ENCODE peak calls at places on chromosomes 1 and 21, in five cellular contexts. L is CD8-positive, alpha-beta T cell; Q is upper lobe of right lung; N is ovary; W is brain microvascular endothelial cell. Y is an unnamed sample.
A peak's percentile ranks its signal among the peaks of the same experiment; 100 is the strongest.

GRCh38 chr1:19762175-19762779 is 37.4 kb downstream of the TMCO4 start:
- DNase-seq in L (no peak), Q (peak; percentile 62), N (peak; percentile 58), W (peak; percentile 31), Y (no peak)

GRCh38 chr1:186974774-186975181 is 146.0 kb downstream of the PLA2G4A start:
- DNase-seq in L (no peak), Q (no peak), N (no peak), W (peak; percentile 87), Y (no peak)

GRCh38 chr1:101548376-101548775 is 311.6 kb downstream of the S1PR1 start:
- DNase-seq in L (no peak), Q (no peak), N (no peak), W (no peak), Y (no peak)

GRCh38 chr1:41721039-41721438 is 197.7 kb downstream of the HIVEP3 start:
- DNase-seq in L (no peak), Q (no peak), N (no peak), W (no peak), Y (no peak)

GRCh38 chr1:52204696-52205095 is 62.8 kb downstream of the ZFYVE9 start:
- DNase-seq in L (no peak), Q (no peak), N (no peak), W (no peak), Y (no peak)

GRCh38 chr1:232630047-232630893 is at the start of gene SIPA1L2:
- DNase-seq in L (peak; percentile 76), Q (peak; percentile 97), N (peak; percentile 97), W (peak; percentile 71), Y (no peak)

GRCh38 chr1:175155936-175156335 is 36.6 kb downstream of the KIAA0040 start:
- DNase-seq in L (no peak), Q (no peak), N (no peak), W (no peak), Y (no peak)

GRCh38 chr1:151058682-151059341 is 610 bp downstream of the CDC42SE1 start:
- DNase-seq in L (no peak), Q (peak; percentile 91), N (peak; percentile 58), W (no peak), Y (no peak)

GRCh38 chr1:42941640-42942330 is 16.9 kb downstream of the SLC2A1 start:
- DNase-seq in L (no peak), Q (peak; percentile 88), N (no peak), W (peak; percentile 65), Y (no peak)

GRCh38 chr1:109783436-109783835 is 19.7 kb upstream of the EPS8L3 start:
- DNase-seq in L (no peak), Q (no peak), N (peak; percentile 35), W (peak; percentile 48), Y (no peak)

GRCh38 chr21:15631342-15631741 is 98.4 kb upstream of the USP25 start:
- DNase-seq in L (no peak), Q (no peak), N (no peak), W (peak; percentile 55), Y (no peak)

GRCh38 chr1:201702936-201703335 is 126.0 kb upstream of the IPO9 start:
- DNase-seq in L (no peak), Q (no peak), N (no peak), W (no peak), Y (no peak)

GRCh38 chr1:226605573-226605950 is 57.0 kb downstream of the STUM start:
- DNase-seq in L (no peak), Q (no peak), N (peak; percentile 31), W (no peak), Y (no peak)

GRCh38 chr1:43708006-43708412 is 673 bp downstream of the ST3GAL3 start:
- DNase-seq in L (no peak), Q (no peak), N (no peak), W (peak; percentile 33), Y (no peak)

GRCh38 chr1:205261946-205262668 is 34.4 kb downstream of the TMCC2 start:
- DNase-seq in L (no peak), Q (no peak), N (no peak), W (peak; percentile 62), Y (no peak)

GRCh38 chr1:244210884-244211558 is 159.9 kb downstream of the ZBTB18 start:
- DNase-seq in L (no peak), Q (no peak), N (no peak), W (no peak), Y (peak; percentile 64)

GRCh38 chr1:20530261-20530660 is 22.1 kb upstream of the FAM43B start:
- DNase-seq in L (no peak), Q (no peak), N (no peak), W (no peak), Y (no peak)

GRCh38 chr1:20322825-20323612 is 32.3 kb downstream of the VWA5B1 start:
- DNase-seq in L (peak; percentile 36), Q (peak; percentile 52), N (no peak), W (peak; percentile 77), Y (no peak)

GRCh38 chr1:200896571-200897187 is 2.0 kb downstream of the INAVA start:
- DNase-seq in L (no peak), Q (peak; percentile 86), N (no peak), W (no peak), Y (no peak)

GRCh38 chr1:203288351-203288894 is 16.9 kb upstream of the BTG2 start:
- DNase-seq in L (no peak), Q (no peak), N (no peak), W (no peak), Y (no peak)

GRCh38 chr1:165910764-165911421 is 83.5 kb downstream of the UCK2 start:
- DNase-seq in L (no peak), Q (peak; percentile 69), N (peak; percentile 87), W (no peak), Y (no peak)

GRCh38 chr1:152741656-152742055 is 16.2 kb upstream of the KPRP start:
- DNase-seq in L (no peak), Q (no peak), N (no peak), W (no peak), Y (no peak)

GRCh38 chr1:6386371-6386949 is 7.1 kb downstream of the ACOT7 start:
- DNase-seq in L (no peak), Q (no peak), N (no peak), W (no peak), Y (no peak)

GRCh38 chr1:154220970-154221814 is 437 bp downstream of the UBAP2L start:
- DNase-seq in L (peak; percentile 85), Q (peak; percentile 85), N (peak; percentile 79), W (no peak), Y (no peak)

GRCh38 chr1:23810818-23811420 is 10.4 kb upstream of the GALE start:
- DNase-seq in L (peak; percentile 64), Q (no peak), N (no peak), W (no peak), Y (no peak)

GRCh38 chr21:42234464-42235241 is 15.7 kb downstream of the ABCG1 start:
- DNase-seq in L (peak; percentile 89), Q (peak; percentile 88), N (peak; percentile 78), W (peak; percentile 24), Y (no peak)

GRCh38 chr1:40980068-40980452 is 564 bp downstream of the CTPS1 start:
- DNase-seq in L (no peak), Q (no peak), N (no peak), W (no peak), Y (no peak)

GRCh38 chr1:176612791-176613190 is 149.8 kb downstream of the PAPPA2 start:
- DNase-seq in L (no peak), Q (no peak), N (no peak), W (no peak), Y (no peak)

GRCh38 chr21:18155508-18156193 is 89.0 kb upstream of the CHODL start:
- DNase-seq in L (no peak), Q (no peak), N (no peak), W (peak; percentile 6), Y (no peak)

GRCh38 chr21:43287974-43288755 is 119.4 kb downstream of the CRYAA start:
- DNase-seq in L (no peak), Q (peak; percentile 67), N (peak; percentile 21), W (peak; percentile 7), Y (no peak)

GRCh38 chr21:43289966-43290365 is 121.2 kb downstream of the CRYAA start:
- DNase-seq in L (no peak), Q (no peak), N (peak; percentile 21), W (no peak), Y (no peak)

GRCh38 chr21:43289442-43289841 is 120.6 kb downstream of the CRYAA start:
- DNase-seq in L (no peak), Q (peak; percentile 23), N (peak; percentile 7), W (no peak), Y (no peak)

GRCh38 chr21:43286196-43286595 is 117.4 kb downstream of the CRYAA start:
- DNase-seq in L (no peak), Q (no peak), N (peak; percentile 6), W (no peak), Y (no peak)

DNA sequence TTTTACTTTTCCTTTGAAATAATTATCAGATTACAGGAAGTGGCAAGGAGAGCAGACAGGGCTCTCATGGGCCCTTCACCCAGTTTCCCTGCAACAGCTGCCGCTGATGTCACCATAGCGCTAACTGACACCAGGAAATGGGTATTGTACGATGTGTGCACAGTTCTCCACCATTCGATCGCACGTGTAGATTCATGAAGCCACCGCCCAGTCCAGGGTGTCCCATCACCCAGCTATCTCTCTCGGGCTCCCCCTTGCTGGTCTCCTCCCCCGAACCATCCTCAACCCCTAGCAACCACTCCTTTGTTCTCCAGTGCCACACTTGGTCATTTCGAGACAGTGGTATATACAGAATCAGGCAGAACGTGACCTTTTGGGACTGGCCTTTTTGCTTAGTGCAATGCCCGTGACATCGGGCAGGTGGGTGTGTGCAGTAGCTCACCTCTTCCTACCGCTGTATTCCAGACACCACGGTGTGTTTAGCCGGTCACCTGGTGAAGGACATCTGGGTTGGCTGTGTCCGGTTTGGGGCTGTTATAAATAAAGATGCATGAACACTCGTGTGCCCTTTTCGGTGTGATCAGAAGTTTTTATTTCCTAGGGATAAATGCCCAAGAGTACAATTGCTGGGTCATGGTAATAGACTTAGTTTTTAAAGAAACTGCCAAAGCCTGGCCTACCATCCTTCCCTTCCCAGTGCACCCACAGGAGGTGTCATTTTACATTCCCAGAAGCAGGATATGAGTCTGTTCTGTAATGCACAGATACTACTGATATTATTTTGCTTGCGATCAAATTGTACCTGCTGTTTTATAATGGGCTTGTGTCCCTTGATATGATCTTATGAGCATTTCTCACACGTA is 118.5 kb downstream of the CRYAA start:
- DNase-seq in L (no peak), Q (peak; percentile 54), N (peak; percentile 6), W (no peak), Y (no peak)
- H3K4me3 ChIP-seq in L (no peak overlapping the region), Q (no peak overlapping the region), N (no peak overlapping the region), W (no peak overlapping the region), Y (no peak overlapping the region)

GRCh38 chr1:12181568-12181967 is 14.8 kb downstream of the TNFRSF1B start:
- DNase-seq in L (no peak), Q (no peak), N (no peak), W (no peak), Y (no peak)
- H3K27ac ChIP-seq in L (no peak overlapping the region), Q (peak overlapping the region; percentile 81), N (no peak overlapping the region), W (no peak overlapping the region), Y (no peak overlapping the region)

GRCh38 chr1:162970021-162970420 is 99.1 kb upstream of the RGS4 start:
- DNase-seq in L (no peak), Q (no peak), N (no peak), W (no peak), Y (no peak)

GRCh38 chr1:162966608-162967007 is 102.6 kb upstream of the RGS4 start:
- DNase-seq in L (no peak), Q (no peak), N (no peak), W (no peak), Y (no peak)
- H3K4me3 ChIP-seq in L (no peak overlapping the region), Q (no peak overlapping the region), N (no peak overlapping the region), W (no peak overlapping the region), Y (no peak overlapping the region)

DNA sequence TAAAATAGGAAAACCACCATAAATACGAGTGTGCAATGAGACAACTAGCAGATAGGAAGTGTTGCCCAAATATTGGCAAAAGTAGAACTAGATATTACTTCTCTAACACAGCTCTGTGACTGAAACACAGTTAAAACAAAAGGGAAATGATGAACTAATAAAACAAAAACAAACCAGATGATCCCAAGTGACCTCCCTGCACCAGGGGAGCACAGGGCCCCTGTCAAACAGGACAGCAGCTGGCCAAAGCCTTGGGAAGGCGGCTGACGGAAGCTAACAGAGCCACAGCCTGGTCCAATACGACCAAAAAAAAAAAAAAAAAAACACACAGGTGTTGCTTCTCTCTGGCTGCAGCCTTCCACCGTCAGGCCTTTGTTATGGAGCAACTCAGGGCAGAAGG is 17.8 kb downstream of the ZBTB17 start:
- DNase-seq in L (no peak), Q (no peak), N (no peak), W (no peak), Y (no peak)
- H3K27ac ChIP-seq in L (no peak overlapping the region), Q (no peak overlapping the region), N (no peak overlapping the region), W (no peak overlapping the region), Y (no peak overlapping the region)